ENCODE peak calls at places on chromosome 12, in seven cellular contexts. One of them, this sample, is unnamed.

GRCh38 chr12:85138833-85139232 is 102.7 kb downstream of the LRRIQ1 start:
- DNase-seq in HL-60: no peak
- DNase-seq in SJCRH30: no peak
- DNase-seq in A549: peak
- DNase-seq in skeletal muscle cell: no peak
- DNase-seq in small intestine: no peak
- DNase-seq in fibroblast of the aortic adventitia: no peak
- DNase-seq in this sample: no peak

GRCh38 chr12:108613548-108613947 is 15.7 kb upstream of the TMEM119 start:
- DNase-seq in skeletal muscle cell: no peak
- DNase-seq in A549: peak
- DNase-seq in HL-60: no peak
- DNase-seq in small intestine: no peak
- DNase-seq in fibroblast of the aortic adventitia: no peak
- DNase-seq in SJCRH30: no peak
- DNase-seq in this sample: no peak

GRCh38 chr12:121490401-121491257 is 90.2 kb downstream of the KDM2B start:
- DNase-seq in skeletal muscle cell: no peak
- DNase-seq in fibroblast of the aortic adventitia: no peak
- DNase-seq in small intestine: no peak
- DNase-seq in A549: no peak
- DNase-seq in HL-60: no peak
- DNase-seq in SJCRH30: no peak
- DNase-seq in this sample: no peak

GRCh38 chr12:33944703-33945437 is 77.4 kb upstream of the ALG10 start:
- DNase-seq in skeletal muscle cell: no peak
- DNase-seq in fibroblast of the aortic adventitia: no peak
- DNase-seq in A549: no peak
- DNase-seq in small intestine: no peak
- DNase-seq in HL-60: no peak
- DNase-seq in SJCRH30: no peak
- DNase-seq in this sample: no peak

GRCh38 chr12:8549381-8549780 is 8.7 kb upstream of the CLEC4E start:
- DNase-seq in HL-60: no peak
- DNase-seq in fibroblast of the aortic adventitia: peak
- DNase-seq in A549: no peak
- DNase-seq in skeletal muscle cell: no peak
- DNase-seq in SJCRH30: no peak
- DNase-seq in small intestine: no peak
- DNase-seq in this sample: no peak

GRCh38 chr12:125220404-125221273 is 155.4 kb downstream of the AACS start:
- DNase-seq in fibroblast of the aortic adventitia: peak
- DNase-seq in SJCRH30: no peak
- DNase-seq in HL-60: no peak
- DNase-seq in small intestine: peak
- DNase-seq in skeletal muscle cell: peak
- DNase-seq in A549: no peak
- DNase-seq in this sample: no peak

GRCh38 chr12:78192979-78193378 is 362.3 kb downstream of the NAV3 start:
- DNase-seq in small intestine: no peak
- DNase-seq in SJCRH30: no peak
- DNase-seq in A549: no peak
- DNase-seq in skeletal muscle cell: peak
- DNase-seq in fibroblast of the aortic adventitia: peak
- DNase-seq in HL-60: no peak
- DNase-seq in this sample: no peak

GRCh38 chr12:5808956-5809355 is 136.1 kb downstream of the ANO2 start:
- DNase-seq in skeletal muscle cell: peak
- DNase-seq in fibroblast of the aortic adventitia: no peak
- DNase-seq in HL-60: no peak
- DNase-seq in A549: no peak
- DNase-seq in SJCRH30: peak
- DNase-seq in small intestine: no peak
- DNase-seq in this sample: peak

GRCh38 chr12:32102234-32102633 is 4.4 kb upstream of the BICD1 start:
- DNase-seq in SJCRH30: no peak
- DNase-seq in HL-60: no peak
- DNase-seq in small intestine: no peak
- DNase-seq in fibroblast of the aortic adventitia: peak
- DNase-seq in skeletal muscle cell: peak
- DNase-seq in A549: no peak
- DNase-seq in this sample: no peak

GRCh38 chr12:45292486-45293195 is 76.7 kb downstream of the ANO6 start:
- DNase-seq in A549: no peak
- DNase-seq in SJCRH30: no peak
- DNase-seq in HL-60: no peak
- DNase-seq in skeletal muscle cell: no peak
- DNase-seq in small intestine: no peak
- DNase-seq in fibroblast of the aortic adventitia: no peak
- DNase-seq in this sample: no peak

GRCh38 chr12:64682572-64683277 is 72.4 kb downstream of the RASSF3 start:
- DNase-seq in fibroblast of the aortic adventitia: peak
- DNase-seq in SJCRH30: no peak
- DNase-seq in skeletal muscle cell: peak
- DNase-seq in small intestine: no peak
- DNase-seq in HL-60: no peak
- DNase-seq in A549: peak
- DNase-seq in this sample: no peak

GRCh38 chr12:9843416-9843815 is 16.1 kb downstream of the KLRF1 start:
- DNase-seq in skeletal muscle cell: no peak
- DNase-seq in SJCRH30: no peak
- DNase-seq in HL-60: no peak
- DNase-seq in small intestine: no peak
- DNase-seq in A549: no peak
- DNase-seq in fibroblast of the aortic adventitia: no peak
- DNase-seq in this sample: no peak

GRCh38 chr12:106753526-106753925 is 21.0 kb upstream of the RIC8B start:
- DNase-seq in A549: no peak
- DNase-seq in small intestine: no peak
- DNase-seq in skeletal muscle cell: no peak
- DNase-seq in SJCRH30: no peak
- DNase-seq in HL-60: no peak
- DNase-seq in fibroblast of the aortic adventitia: no peak
- DNase-seq in this sample: no peak

GRCh38 chr12:52976574-52977071 is 27.7 kb downstream of the KRT18 start:
- DNase-seq in A549: peak
- DNase-seq in SJCRH30: peak
- DNase-seq in small intestine: no peak
- DNase-seq in fibroblast of the aortic adventitia: peak
- DNase-seq in skeletal muscle cell: no peak
- DNase-seq in HL-60: no peak
- DNase-seq in this sample: no peak

GRCh38 chr12:116406529-116406928 is 129.0 kb upstream of the MED13L start:
- DNase-seq in fibroblast of the aortic adventitia: peak
- DNase-seq in small intestine: peak
- DNase-seq in HL-60: peak
- DNase-seq in A549: peak
- DNase-seq in SJCRH30: no peak
- DNase-seq in skeletal muscle cell: peak
- DNase-seq in this sample: peak

GRCh38 chr12:78315018-78315417 is 484.3 kb downstream of the NAV3 start:
- DNase-seq in HL-60: no peak
- DNase-seq in A549: no peak
- DNase-seq in skeletal muscle cell: no peak
- DNase-seq in small intestine: no peak
- DNase-seq in SJCRH30: no peak
- DNase-seq in fibroblast of the aortic adventitia: no peak
- DNase-seq in this sample: no peak

GRCh38 chr12:6211421-6211869 is 11.2 kb downstream of the CD9 start:
- DNase-seq in SJCRH30: no peak
- DNase-seq in fibroblast of the aortic adventitia: peak
- DNase-seq in A549: no peak
- DNase-seq in HL-60: no peak
- DNase-seq in small intestine: no peak
- DNase-seq in skeletal muscle cell: no peak
- DNase-seq in this sample: peak

GRCh38 chr12:126883737-126884136 is 1383.2 kb upstream of the TMEM132C start:
- DNase-seq in skeletal muscle cell: no peak
- DNase-seq in SJCRH30: no peak
- DNase-seq in fibroblast of the aortic adventitia: peak
- DNase-seq in HL-60: no peak
- DNase-seq in small intestine: no peak
- DNase-seq in A549: no peak
- DNase-seq in this sample: no peak

GRCh38 chr12:132140918-132141841 is 2.9 kb downstream of the DDX51 start:
- DNase-seq in HL-60: no peak
- DNase-seq in skeletal muscle cell: no peak
- DNase-seq in A549: no peak
- DNase-seq in small intestine: no peak
- DNase-seq in SJCRH30: no peak
- DNase-seq in fibroblast of the aortic adventitia: no peak
- DNase-seq in this sample: no peak

GRCh38 chr12:70045036-70045435 is 198.2 kb upstream of the CNOT2 start:
- DNase-seq in A549: no peak
- DNase-seq in SJCRH30: peak
- DNase-seq in skeletal muscle cell: peak
- DNase-seq in HL-60: no peak
- DNase-seq in small intestine: no peak
- DNase-seq in fibroblast of the aortic adventitia: peak
- DNase-seq in this sample: no peak

GRCh38 chr12:106804668-106805067 is 30.2 kb downstream of the RIC8B start:
- DNase-seq in SJCRH30: no peak
- DNase-seq in skeletal muscle cell: no peak
- DNase-seq in A549: no peak
- DNase-seq in small intestine: peak
- DNase-seq in HL-60: no peak
- DNase-seq in fibroblast of the aortic adventitia: no peak
- DNase-seq in this sample: no peak

GRCh38 chr12:105020241-105020962 is 34.3 kb downstream of the NOPCHAP1 start:
- DNase-seq in SJCRH30: no peak
- DNase-seq in HL-60: no peak
- DNase-seq in fibroblast of the aortic adventitia: no peak
- DNase-seq in skeletal muscle cell: no peak
- DNase-seq in A549: no peak
- DNase-seq in small intestine: no peak
- DNase-seq in this sample: no peak

GRCh38 chr12:4011597-4011996 is 138.4 kb upstream of the PARP11 start:
- DNase-seq in skeletal muscle cell: no peak
- DNase-seq in HL-60: no peak
- DNase-seq in A549: peak
- DNase-seq in SJCRH30: no peak
- DNase-seq in fibroblast of the aortic adventitia: no peak
- DNase-seq in small intestine: no peak
- DNase-seq in this sample: no peak

GRCh38 chr12:45587877-45588530 is 141.5 kb upstream of the ARID2 start:
- DNase-seq in fibroblast of the aortic adventitia: no peak
- DNase-seq in A549: peak
- DNase-seq in skeletal muscle cell: no peak
- DNase-seq in SJCRH30: no peak
- DNase-seq in HL-60: no peak
- DNase-seq in small intestine: peak
- DNase-seq in this sample: no peak

GRCh38 chr12:113030875-113031525 is 25.5 kb upstream of the DTX1 start:
- DNase-seq in skeletal muscle cell: no peak
- DNase-seq in small intestine: peak
- DNase-seq in HL-60: no peak
- DNase-seq in fibroblast of the aortic adventitia: peak
- DNase-seq in A549: peak
- DNase-seq in SJCRH30: peak
- DNase-seq in this sample: peak

GRCh38 chr12:130677957-130678558 is 38.0 kb downstream of the RIMBP2 start:
- DNase-seq in SJCRH30: no peak
- DNase-seq in skeletal muscle cell: no peak
- DNase-seq in HL-60: no peak
- DNase-seq in A549: no peak
- DNase-seq in fibroblast of the aortic adventitia: no peak
- DNase-seq in small intestine: no peak
- DNase-seq in this sample: no peak
- H3K4me3 ChIP-seq in SJCRH30: no peak
- H3K4me3 ChIP-seq in skeletal muscle cell: no peak
- H3K4me3 ChIP-seq in HL-60: no peak
- H3K4me3 ChIP-seq in A549: no peak
- H3K4me3 ChIP-seq in fibroblast of the aortic adventitia: no peak
- H3K4me3 ChIP-seq in small intestine: no peak
- H3K4me3 ChIP-seq in this sample: no peak

GRCh38 chr12:102958073-102958829 is 777 bp downstream of the ASCL1 start:
- DNase-seq in fibroblast of the aortic adventitia: no peak
- DNase-seq in SJCRH30: no peak
- DNase-seq in A549: peak
- DNase-seq in HL-60: no peak
- DNase-seq in small intestine: no peak
- DNase-seq in skeletal muscle cell: no peak
- DNase-seq in this sample: no peak
- H3K4me3 ChIP-seq in fibroblast of the aortic adventitia: peak
- H3K4me3 ChIP-seq in SJCRH30: no peak
- H3K4me3 ChIP-seq in A549: peak
- H3K4me3 ChIP-seq in HL-60: no peak
- H3K4me3 ChIP-seq in small intestine: no peak
- H3K4me3 ChIP-seq in skeletal muscle cell: peak
- H3K4me3 ChIP-seq in this sample: peak

DNA sequence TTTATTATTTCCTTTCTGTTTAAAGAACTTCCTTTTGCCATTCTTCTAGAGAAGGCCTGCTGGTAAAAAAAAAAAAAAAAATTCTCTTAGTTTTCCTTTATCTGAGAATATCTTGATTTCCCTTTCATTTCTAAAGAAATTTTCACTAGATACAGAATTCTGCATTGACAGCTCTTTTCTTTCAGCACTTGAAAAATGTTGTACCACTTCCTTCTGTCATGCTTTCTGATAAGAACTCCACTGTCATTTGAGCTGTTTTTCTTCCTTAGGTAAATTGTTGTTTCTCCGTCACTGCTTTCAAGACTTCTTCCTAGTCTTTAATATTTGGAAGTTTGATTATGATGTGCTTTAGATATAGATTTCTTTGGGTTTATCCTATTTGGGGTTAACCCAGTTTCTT is 113.6 kb upstream of the BTG1 start:
- DNase-seq in fibroblast of the aortic adventitia: no peak
- DNase-seq in small intestine: no peak
- DNase-seq in HL-60: no peak
- DNase-seq in A549: no peak
- DNase-seq in skeletal muscle cell: no peak
- DNase-seq in SJCRH30: no peak
- DNase-seq in this sample: no peak
- H3K4me3 ChIP-seq in fibroblast of the aortic adventitia: no peak
- H3K4me3 ChIP-seq in small intestine: no peak
- H3K4me3 ChIP-seq in HL-60: no peak
- H3K4me3 ChIP-seq in A549: no peak
- H3K4me3 ChIP-seq in skeletal muscle cell: no peak
- H3K4me3 ChIP-seq in SJCRH30: no peak
- H3K4me3 ChIP-seq in this sample: no peak

GRCh38 chr12:1630081-1630826 is 1.2 kb downstream of the WNT5B start:
- DNase-seq in fibroblast of the aortic adventitia: no peak
- DNase-seq in A549: peak
- DNase-seq in small intestine: peak
- DNase-seq in skeletal muscle cell: no peak
- DNase-seq in SJCRH30: peak
- DNase-seq in HL-60: no peak
- DNase-seq in this sample: no peak

GRCh38 chr12:1632702-1633101 is 3.7 kb downstream of the WNT5B start:
- DNase-seq in HL-60: no peak
- DNase-seq in SJCRH30: no peak
- DNase-seq in skeletal muscle cell: no peak
- DNase-seq in A549: no peak
- DNase-seq in small intestine: no peak
- DNase-seq in fibroblast of the aortic adventitia: no peak
- DNase-seq in this sample: no peak

GRCh38 chr12:1628671-1629337 is at the start of gene WNT5B:
- DNase-seq in A549: no peak
- DNase-seq in skeletal muscle cell: no peak
- DNase-seq in HL-60: no peak
- DNase-seq in fibroblast of the aortic adventitia: no peak
- DNase-seq in small intestine: no peak
- DNase-seq in SJCRH30: peak
- DNase-seq in this sample: no peak

GRCh38 chr12:1630827-1631591 is 2.0 kb downstream of the WNT5B start:
- DNase-seq in fibroblast of the aortic adventitia: no peak
- DNase-seq in small intestine: no peak
- DNase-seq in SJCRH30: peak
- DNase-seq in HL-60: no peak
- DNase-seq in skeletal muscle cell: peak
- DNase-seq in A549: no peak
- DNase-seq in this sample: no peak

GRCh38 chr12:1629338-1630080 is 478 bp downstream of the WNT5B start:
- DNase-seq in fibroblast of the aortic adventitia: no peak
- DNase-seq in SJCRH30: peak
- DNase-seq in small intestine: peak
- DNase-seq in HL-60: no peak
- DNase-seq in skeletal muscle cell: no peak
- DNase-seq in A549: no peak
- DNase-seq in this sample: no peak
- H3K4me3 ChIP-seq in fibroblast of the aortic adventitia: peak
- H3K4me3 ChIP-seq in SJCRH30: peak
- H3K4me3 ChIP-seq in small intestine: no peak
- H3K4me3 ChIP-seq in HL-60: peak
- H3K4me3 ChIP-seq in skeletal muscle cell: peak
- H3K4me3 ChIP-seq in A549: peak
- H3K4me3 ChIP-seq in this sample: peak